ENCODE peak calls at places on chromosomes 1 and 21, in nine cellular contexts. W is mesendoderm, M is A549, D is brain microvascular endothelial cell, S is transverse colon, A is aorta, J is upper lobe of left lung, V is endothelial cell of umbilical vein, T is thyroid gland. O is an unnamed sample.
A peak's percentile ranks its signal among the peaks of the same experiment; 100 is the strongest.

GRCh38 chr1:40153073-40153770 is 8.0 kb upstream of the RLF start:
- DNase-seq in V (peak; percentile 76), D (peak; percentile 46), A (no peak), J (no peak), W (peak; percentile 76), S (no peak), T (peak; percentile 9), M (no peak), O (no peak)

GRCh38 chr1:59178339-59178744 is 118.6 kb upstream of the FGGY start:
- DNase-seq in M (no peak), D (peak; percentile 75), W (peak; percentile 56), J (no peak), V (no peak), T (peak; percentile 21), S (no peak), A (peak; percentile 76), O (no peak)

GRCh38 chr1:19750101-19750881 is 49.4 kb downstream of the TMCO4 start:
- DNase-seq in V (peak; percentile 24), S (no peak), W (no peak), A (no peak), D (no peak), T (no peak), M (no peak), J (no peak), O (no peak)

GRCh38 chr1:28751315-28752056 is 14.7 kb downstream of the YTHDF2 start:
- DNase-seq in D (peak; percentile 21), M (no peak), W (peak; percentile 62), T (no peak), V (peak; percentile 40), J (no peak), A (no peak), S (no peak), O (no peak)

GRCh38 chr1:22760453-22760852 is 49.8 kb downstream of the EPHB2 start:
- DNase-seq in W (no peak), T (no peak), S (no peak), J (no peak), A (no peak), V (no peak), D (no peak), M (no peak), O (no peak)

GRCh38 chr1:21217812-21218596 is 41.3 kb upstream of the EIF4G3 start:
- DNase-seq in A (peak; percentile 78), V (peak; percentile 42), W (peak; percentile 79), D (peak; percentile 51), S (peak; percentile 30), M (peak; percentile 25), T (peak; percentile 14), J (no peak), O (no peak)

GRCh38 chr1:61424382-61424781 is 300.6 kb downstream of the TM2D1 start:
- DNase-seq in S (no peak), D (no peak), A (no peak), M (no peak), V (no peak), J (no peak), T (no peak), W (no peak), O (no peak)

GRCh38 chr1:9510130-9510529 is 29.1 kb upstream of the SLC25A33 start:
- DNase-seq in A (no peak), S (no peak), V (no peak), J (no peak), T (no peak), W (no peak), M (no peak), D (no peak), O (no peak)

GRCh38 chr1:201466492-201466891 is 2.5 kb downstream of the PHLDA3 start:
- DNase-seq in V (no peak), J (peak; percentile 68), A (no peak), D (no peak), S (peak; percentile 56), W (no peak), M (no peak), T (no peak), O (no peak)

GRCh38 chr1:68291763-68292384 is 59.6 kb upstream of the WLS start:
- DNase-seq in S (no peak), T (no peak), D (peak; percentile 61), A (no peak), V (no peak), J (no peak), M (no peak), W (peak; percentile 91), O (no peak)

GRCh38 chr1:110765640-110766335 is 91.0 kb upstream of the KCNA3 start:
- DNase-seq in A (no peak), J (no peak), T (peak; percentile 21), M (peak; percentile 16), W (peak; percentile 48), V (peak; percentile 50), D (peak; percentile 28), S (peak; percentile 25), O (no peak)

GRCh38 chr21:28228624-28228995 is 764.1 kb downstream of the LTN1 start:
- DNase-seq in T (no peak), S (no peak), M (no peak), J (no peak), W (no peak), V (peak; percentile 3), A (no peak), D (no peak), O (no peak)

GRCh38 chr1:44637590-44638411 is 36.5 kb downstream of the TMEM53 start:
- DNase-seq in A (no peak), W (no peak), T (no peak), V (no peak), J (no peak), D (no peak), S (no peak), M (no peak), O (no peak)

GRCh38 chr1:206909167-206909882 is 12.1 kb downstream of the IL24 start:
- DNase-seq in T (peak; percentile 99), V (no peak), W (peak; percentile 59), S (peak; percentile 76), A (peak; percentile 81), J (peak; percentile 91), D (no peak), M (peak; percentile 73), O (peak; percentile 65)

GRCh38 chr1:93600663-93601062 is 81.0 kb downstream of the BCAR3 start:
- DNase-seq in M (no peak), S (no peak), A (no peak), T (no peak), V (no peak), D (no peak), W (no peak), J (no peak), O (peak; percentile 60)
- H3K27ac ChIP-seq in M (no peak overlapping the region), S (no peak overlapping the region), A (no peak overlapping the region), T (no peak overlapping the region), V (no peak overlapping the region), D (no peak overlapping the region), W (no peak overlapping the region), J (no peak overlapping the region), O (no peak overlapping the region)

GRCh38 chr1:183301239-183301638 is 115.2 kb downstream of the LAMC2 start:
- DNase-seq in T (no peak), S (no peak), V (no peak), J (no peak), W (no peak), A (no peak), D (no peak), M (no peak), O (no peak)

GRCh38 chr1:183304466-183305122 is 113.6 kb downstream of the NMNAT2 start:
- DNase-seq in S (no peak), V (peak; percentile 66), J (no peak), D (no peak), A (no peak), T (no peak), M (no peak), W (peak; percentile 39), O (no peak)

GRCh38 chr1:183303901-183304300 is 114.3 kb downstream of the NMNAT2 start:
- DNase-seq in D (peak; percentile 7), M (no peak), S (no peak), W (no peak), J (no peak), A (no peak), V (no peak), T (no peak), O (no peak)

GRCh38 chr1:183302452-183303324 is 115.5 kb downstream of the NMNAT2 start:
- DNase-seq in T (no peak), S (no peak), J (no peak), M (no peak), V (no peak), D (no peak), W (no peak), A (no peak), O (no peak)

GRCh38 chr1:183303325-183303645 is 114.9 kb downstream of the NMNAT2 start:
- DNase-seq in T (no peak), M (no peak), S (no peak), A (no peak), W (peak; percentile 58), V (no peak), J (no peak), D (no peak), O (no peak)
- H3K27ac ChIP-seq in T (peak overlapping the region; percentile 47), M (no peak overlapping the region), S (no peak overlapping the region), A (peak overlapping the region; percentile 61), W (no peak overlapping the region), V (no peak overlapping the region), J (no peak overlapping the region), D (no peak overlapping the region), O (no peak overlapping the region)

GRCh38 chr21:31879251-31879650 is 6.4 kb downstream of the HUNK start:
- DNase-seq in S (no peak), D (no peak), A (no peak), M (no peak), V (no peak), T (peak; percentile 39), J (peak; percentile 40), W (no peak), O (no peak)

GRCh38 chr21:31877558-31877957 is 4.7 kb downstream of the HUNK start:
- DNase-seq in D (no peak), W (no peak), V (no peak), A (no peak), S (no peak), T (no peak), M (no peak), J (no peak), O (no peak)

GRCh38 chr21:31880816-31881215 is 8.0 kb downstream of the HUNK start:
- DNase-seq in M (no peak), V (no peak), J (no peak), S (no peak), A (no peak), T (no peak), D (no peak), W (no peak), O (no peak)

GRCh38 chr21:31878831-31879230 is 6.0 kb downstream of the HUNK start:
- DNase-seq in A (no peak), M (no peak), J (no peak), D (no peak), V (no peak), W (no peak), T (no peak), S (no peak), O (no peak)

DNA sequence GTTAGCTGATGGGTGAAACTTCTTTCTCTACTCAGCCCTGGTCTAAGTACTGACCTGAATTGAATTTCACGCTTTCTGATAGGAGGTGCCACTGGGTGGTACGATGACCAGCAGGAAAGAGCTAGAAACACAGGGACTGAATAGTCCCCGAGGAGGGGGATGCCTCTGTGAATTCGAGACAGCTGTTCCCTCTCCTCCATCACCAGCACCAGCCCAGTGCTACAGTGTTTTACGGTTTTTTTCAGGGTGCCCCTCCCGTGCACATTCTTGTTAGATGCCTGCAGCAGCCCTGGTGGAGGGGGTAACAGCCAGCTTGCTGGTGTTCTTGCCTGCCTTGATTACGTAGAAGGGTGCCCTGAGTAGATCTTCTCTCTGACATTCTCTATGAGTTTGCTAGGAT is 7.1 kb downstream of the HUNK start:
- DNase-seq in A (no peak), D (no peak), J (no peak), T (no peak), M (no peak), S (no peak), V (no peak), W (peak; percentile 30), O (no peak)
- H3K27ac ChIP-seq in A (no peak overlapping the region), D (no peak overlapping the region), J (no peak overlapping the region), T (no peak overlapping the region), M (no peak overlapping the region), S (no peak overlapping the region), V (no peak overlapping the region), W (no peak overlapping the region), O (no peak overlapping the region)

GRCh38 chr1:55670331-55671082 is 455.3 kb upstream of the USP24 start:
- DNase-seq in D (no peak), T (no peak), V (no peak), S (no peak), A (no peak), J (no peak), W (no peak), M (no peak), O (no peak)
- H3K27ac ChIP-seq in D (no peak overlapping the region), T (peak overlapping the region; percentile 56), V (no peak overlapping the region), S (peak overlapping the region; percentile 34), A (peak overlapping the region; percentile 87), J (peak overlapping the region; percentile 34), W (no peak overlapping the region), M (no peak overlapping the region), O (no peak overlapping the region)

O was measured in right lobe of liver.